ENCODE peak calls at places on chromosomes 6 and 20, in five cellular contexts. K is ureter, Q is fibroblast of the conjunctiva, O is NCI-H1436 treated with DMSO at 0.1 percent for 48 hours, G is WERI-Rb-1. D is an unnamed sample.

GRCh38 chr6:159043986-159044385 is 805 bp downstream of the TAGAP start:
- DNase-seq in K (no peak), Q (no peak), O (no peak), G (no peak), D (no peak)

GRCh38 chr20:9978395-9979004 is 56.3 kb upstream of the ANKEF1 start:
- DNase-seq in K (peak), Q (peak), O (peak), G (peak), D (no peak)

GRCh38 chr6:31738048-31738979 is 1.5 kb upstream of the MSH5 start:
- DNase-seq in K (peak), Q (peak), O (no peak), G (no peak), D (peak)

GRCh38 chr6:111993342-111993741 is 60.6 kb upstream of the CCN6 start:
- DNase-seq in K (no peak), Q (no peak), O (peak), G (no peak), D (no peak)

GRCh38 chr6:28764014-28764723 is 159.6 kb downstream of the TRIM27 start:
- DNase-seq in K (no peak), Q (no peak), O (no peak), G (no peak), D (no peak)

GRCh38 chr6:28802417-28803336 is 121.1 kb downstream of the TRIM27 start:
- DNase-seq in K (no peak), Q (peak), O (no peak), G (no peak), D (no peak)

GRCh38 chr6:13462380-13463326 is 24.7 kb downstream of the GFOD1 start:
- DNase-seq in K (no peak), Q (no peak), O (no peak), G (no peak), D (no peak)

GRCh38 chr20:347640-348484 is 951 bp downstream of the NRSN2 start:
- DNase-seq in K (peak), Q (peak), O (peak), G (peak), D (peak)

GRCh38 chr6:27532820-27533538 is 60.1 kb upstream of the ZNF184 start:
- DNase-seq in K (no peak), Q (no peak), O (no peak), G (no peak), D (no peak)

GRCh38 chr6:110656492-110656891 is 158.8 kb downstream of the CDK19 start:
- DNase-seq in K (no peak), Q (no peak), O (no peak), G (no peak), D (no peak)

GRCh38 chr20:51062065-51062464 is 39.2 kb upstream of the KCNG1 start:
- DNase-seq in K (no peak), Q (no peak), O (no peak), G (no peak), D (no peak)

D was measured in mucosa of descending colon.